ENCODE peak calls at places on chromosomes 1 and 21, in eight cellular contexts. I is adrenal gland, O is colonic mucosa, U is aorta, W is SJCRH30, H is brain microvascular endothelial cell, M is tibial nerve, A is RWPE1. D is an unnamed sample.

GRCh38 chr1:24946861-24947658 is 17.0 kb upstream of the RUNX3 start:
- DNase-seq in I (no peak), O (no peak), U (no peak), W (no peak), H (peak; percentile 55), M (no peak), A (no peak), D (no peak)

GRCh38 chr1:53410691-53411090 is 48.5 kb upstream of the DMRTB1 start:
- DNase-seq in I (no peak), O (no peak), U (no peak), W (no peak), H (no peak), M (no peak), A (no peak), D (no peak)

GRCh38 chr1:3053366-3053980 is 15.5 kb upstream of the PRDM16 start:
- DNase-seq in I (no peak), O (no peak), U (peak; percentile 38), W (no peak), H (no peak), M (no peak), A (no peak), D (no peak)

GRCh38 chr1:24759492-24759891 is 14.2 kb downstream of the CLIC4 start:
- DNase-seq in I (no peak), O (no peak), U (no peak), W (no peak), H (no peak), M (no peak), A (no peak), D (no peak)

GRCh38 chr1:164591858-164592257 is 32.9 kb downstream of the PBX1 start:
- DNase-seq in I (no peak), O (no peak), U (no peak), W (no peak), H (peak; percentile 32), M (no peak), A (peak; percentile 38), D (no peak)

GRCh38 chr21:38766987-38767722 is 38.6 kb upstream of the ETS2 start:
- DNase-seq in I (no peak), O (peak; percentile 60), U (no peak), W (peak; percentile 51), H (no peak), M (no peak), A (peak; percentile 5), D (peak; percentile 25)

GRCh38 chr21:15441060-15441493 is 288.7 kb upstream of the USP25 start:
- DNase-seq in I (no peak), O (no peak), U (no peak), W (no peak), H (no peak), M (no peak), A (no peak), D (no peak)

GRCh38 chr1:21626921-21627339 is 42.2 kb downstream of the RAP1GAP start:
- DNase-seq in I (no peak), O (no peak), U (no peak), W (peak; percentile 68), H (no peak), M (no peak), A (peak; percentile 37), D (no peak)

GRCh38 chr1:93416183-93416582 is 31.7 kb upstream of the FNBP1L start:
- DNase-seq in I (no peak), O (no peak), U (no peak), W (no peak), H (no peak), M (no peak), A (no peak), D (no peak)

GRCh38 chr1:93414749-93415148 is 33.2 kb upstream of the FNBP1L start:
- DNase-seq in I (no peak), O (no peak), U (no peak), W (no peak), H (no peak), M (no peak), A (no peak), D (no peak)

DNA sequence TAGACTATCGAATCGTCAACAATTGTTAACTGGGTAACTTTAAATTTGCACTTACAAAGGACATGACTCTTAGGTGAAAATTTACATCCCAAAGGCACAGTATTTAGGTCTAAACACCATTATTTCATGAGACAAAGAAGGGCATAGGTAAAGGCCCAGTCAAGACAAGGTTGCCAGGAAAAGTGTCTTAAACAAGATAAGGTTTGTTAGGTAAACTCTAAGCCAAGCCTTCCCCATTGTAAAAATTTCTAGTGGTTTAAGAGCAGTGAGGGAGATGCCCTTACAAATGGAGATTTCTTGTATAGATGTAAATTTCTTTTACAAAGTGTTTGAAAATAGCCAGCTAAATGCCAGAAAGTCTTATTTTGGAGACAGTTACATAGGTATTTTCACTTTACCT is 36.9 kb upstream of the FNBP1L start:
- DNase-seq in I (no peak), O (no peak), U (no peak), W (no peak), H (no peak), M (no peak), A (no peak), D (no peak)
- H3K27ac ChIP-seq in I (no peak overlapping the region), O (no peak overlapping the region), U (no peak overlapping the region), W (no peak overlapping the region), H (no peak overlapping the region), M (no peak overlapping the region), A (no peak overlapping the region), D (no peak overlapping the region)

GRCh38 chr1:47554082-47554481 is 116.2 kb downstream of the FOXD2 start:
- DNase-seq in I (no peak), O (no peak), U (no peak), W (no peak), H (no peak), M (no peak), A (no peak), D (no peak)

GRCh38 chr1:47557086-47557866 is 119.4 kb downstream of the FOXD2 start:
- DNase-seq in I (no peak), O (no peak), U (no peak), W (no peak), H (no peak), M (no peak), A (no peak), D (no peak)

GRCh38 chr1:47555307-47555706 is 117.5 kb downstream of the FOXD2 start:
- DNase-seq in I (no peak), O (peak; percentile 81), U (no peak), W (no peak), H (no peak), M (no peak), A (no peak), D (no peak)

GRCh38 chr1:47555841-47556616 is 118.2 kb downstream of the FOXD2 start:
- DNase-seq in I (no peak), O (no peak), U (no peak), W (peak; percentile 49), H (no peak), M (no peak), A (no peak), D (no peak)

DNA sequence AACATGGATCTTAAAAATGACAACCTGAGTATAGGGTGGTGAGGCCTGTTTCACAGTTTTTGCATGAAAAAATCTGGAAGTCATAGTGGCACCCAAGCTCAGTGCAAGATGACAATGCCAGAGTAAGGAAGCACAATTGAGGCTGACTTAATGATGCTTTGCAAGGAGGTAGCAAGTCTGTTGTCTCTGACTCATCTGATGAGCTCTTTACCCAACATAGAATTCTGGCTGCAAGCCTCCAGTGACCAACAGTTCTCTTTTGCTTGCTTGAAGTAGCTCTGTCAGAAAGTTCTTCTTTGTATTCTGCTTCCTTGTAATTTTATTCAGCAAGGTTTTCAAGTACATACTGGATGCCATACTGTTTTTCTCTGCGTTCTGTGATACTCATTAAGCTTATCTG is 117.1 kb downstream of the FOXD2 start:
- DNase-seq in I (no peak), O (no peak), U (no peak), W (no peak), H (peak; percentile 29), M (no peak), A (no peak), D (no peak)
- H3K27ac ChIP-seq in I (no peak overlapping the region), O (peak overlapping the region; percentile 69), U (no peak overlapping the region), W (no peak overlapping the region), H (no peak overlapping the region), M (no peak overlapping the region), A (no peak overlapping the region), D (no peak overlapping the region)

GRCh38 chr1:61081637-61082335 is 575 bp upstream of the NFIA start:
- DNase-seq in I (peak; percentile 68), O (peak; percentile 74), U (peak; percentile 79), W (peak; percentile 81), H (no peak), M (no peak), A (peak; percentile 56), D (peak; percentile 45)

GRCh38 chr1:61080408-61081134 is 1.8 kb upstream of the NFIA start:
- DNase-seq in I (no peak), O (no peak), U (no peak), W (peak; percentile 56), H (no peak), M (no peak), A (no peak), D (no peak)

GRCh38 chr1:61079898-61080336 is 2.4 kb upstream of the NFIA start:
- DNase-seq in I (peak; percentile 81), O (peak; percentile 83), U (peak; percentile 90), W (peak; percentile 92), H (peak; percentile 57), M (peak; percentile 73), A (peak; percentile 69), D (no peak)

GRCh38 chr1:61082336-61083013 is at the start of gene NFIA:
- DNase-seq in I (peak; percentile 61), O (peak; percentile 76), U (peak; percentile 80), W (peak; percentile 85), H (peak; percentile 68), M (peak; percentile 25), A (peak; percentile 66), D (peak; percentile 13)

DNA sequence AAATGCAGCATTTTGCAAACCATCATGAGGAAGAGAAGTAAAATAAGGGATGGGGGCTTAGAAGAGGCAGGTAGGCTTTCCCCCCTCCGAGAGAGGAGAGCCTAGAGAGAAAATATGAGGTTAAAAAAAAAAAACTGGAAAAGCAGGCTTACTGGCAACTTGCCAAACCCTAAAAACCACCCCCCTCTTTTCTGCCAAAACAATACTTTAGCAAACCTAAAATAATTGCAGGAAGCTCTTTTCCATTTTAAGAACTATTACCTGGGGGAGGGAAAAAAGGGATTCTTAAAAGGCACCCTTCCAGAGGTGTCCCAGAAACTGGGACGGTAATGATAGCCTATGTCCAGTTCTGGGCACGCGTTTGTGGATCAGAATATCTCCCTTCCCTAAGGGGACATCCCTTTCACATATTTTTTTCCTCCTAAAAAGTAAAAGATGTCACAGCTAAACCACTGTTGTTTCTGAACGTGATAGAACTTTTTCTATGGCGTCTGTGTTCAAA is 1.2 kb upstream of the NFIA start:
- DNase-seq in I (no peak), O (no peak), U (no peak), W (peak; percentile 56), H (no peak), M (no peak), A (no peak), D (no peak)
- H3K27ac ChIP-seq in I (peak overlapping the region; percentile 39), O (peak overlapping the region; percentile 79), U (peak overlapping the region; percentile 44), W (peak overlapping the region; percentile 61), H (no peak overlapping the region), M (peak overlapping the region; percentile 41), A (peak overlapping the region; percentile 97), D (peak overlapping the region; percentile 10)

DNA sequence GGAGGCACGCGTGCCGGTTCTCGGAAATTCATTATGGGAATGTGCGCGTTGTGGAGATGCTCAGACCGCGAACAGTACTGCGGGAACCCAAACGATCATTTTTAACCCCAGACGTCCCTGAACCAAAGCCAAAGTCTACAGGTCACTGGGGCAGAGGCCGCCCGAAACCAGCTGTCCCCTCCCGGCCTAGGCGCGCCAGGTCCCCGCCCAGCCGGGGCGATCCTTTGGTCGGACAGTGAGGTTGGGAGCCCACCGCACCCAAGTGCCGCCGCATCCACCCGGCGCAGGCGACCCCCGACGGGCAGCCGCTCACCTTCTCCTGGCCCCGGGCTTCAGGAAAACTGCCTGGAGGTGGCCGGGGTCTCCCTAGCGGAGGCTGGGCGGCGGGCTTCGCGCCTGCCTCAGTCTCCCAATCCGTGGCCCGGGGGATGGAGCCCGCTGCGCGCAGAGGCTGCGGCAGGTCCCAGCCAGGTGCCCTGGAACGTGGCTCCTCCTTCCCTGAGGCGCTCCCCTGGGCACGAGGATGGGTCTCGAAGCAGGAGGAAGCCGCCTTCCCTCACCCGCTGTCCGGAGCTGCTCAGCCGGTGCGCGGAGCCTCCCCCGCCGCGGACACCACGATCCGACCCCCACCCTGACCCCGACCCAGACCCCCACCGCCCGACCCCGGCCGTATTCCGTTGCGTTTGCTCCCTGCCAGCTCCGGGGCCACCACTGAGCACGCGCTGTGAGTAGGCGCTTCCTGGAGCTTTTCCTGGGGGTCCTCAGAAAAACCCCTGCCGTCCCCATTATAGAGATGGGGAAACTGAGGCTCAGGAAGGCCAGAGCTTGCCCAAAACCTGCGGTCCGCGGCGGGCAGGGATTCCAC is 8.1 kb upstream of the SLX9 start:
- DNase-seq in I (no peak), O (no peak), U (peak; percentile 76), W (no peak), H (no peak), M (no peak), A (no peak), D (no peak)
- H3K27ac ChIP-seq in I (no peak overlapping the region), O (peak overlapping the region; percentile 6), U (no peak overlapping the region), W (no peak overlapping the region), H (no peak overlapping the region), M (no peak overlapping the region), A (no peak overlapping the region), D (peak overlapping the region; percentile 79)